ENCODE peak calls at places on chromosome 7, in nine cellular contexts. H, W, Z, G, X, L, I, M and T are unnamed samples.

GRCh38 chr7:5213286-5213645 is 23.2 kb downstream of the WIPI2 start:
- DNase-seq in H (no peak), W (no peak), Z (no peak), G (no peak), X (no peak), L (no peak), I (no peak), M (no peak), T (no peak)

GRCh38 chr7:157519798-157520244 is 183.0 kb downstream of the DNAJB6 start:
- DNase-seq in H (no peak), W (no peak), Z (no peak), G (no peak), X (no peak), L (no peak), I (no peak), M (no peak), T (no peak)

GRCh38 chr7:129471402-129471827 is 30.9 kb upstream of the SMKR1 start:
- DNase-seq in H (no peak), W (peak; percentile 16), Z (no peak), G (no peak), X (no peak), L (no peak), I (no peak), M (no peak), T (no peak)

GRCh38 chr7:77538186-77538907 is 1.3 kb downstream of the PTPN12 start:
- DNase-seq in H (peak; percentile 38), W (peak; percentile 96), Z (no peak), G (peak; percentile 65), X (no peak), L (peak; percentile 84), I (peak; percentile 74), M (peak; percentile 73), T (peak; percentile 88)

GRCh38 chr7:71429116-71429515 is 297.2 kb downstream of the GALNT17 start:
- DNase-seq in H (no peak), W (no peak), Z (no peak), G (no peak), X (no peak), L (no peak), I (no peak), M (no peak), T (no peak)

GRCh38 chr7:80634505-80634904 is 3.9 kb upstream of the CD36 start:
- DNase-seq in H (no peak), W (peak; percentile 91), Z (no peak), G (no peak), X (no peak), L (no peak), I (no peak), M (no peak), T (peak; percentile 29)

GRCh38 chr7:98021588-98022351 is 31.8 kb upstream of the OCM2 start:
- DNase-seq in H (peak; percentile 67), W (peak; percentile 74), Z (peak; percentile 83), G (peak; percentile 31), X (peak; percentile 18), L (peak; percentile 80), I (peak; percentile 91), M (peak; percentile 91), T (peak; percentile 79)

GRCh38 chr7:137454169-137455166 is 110.9 kb upstream of the PTN start:
- DNase-seq in H (no peak), W (peak; percentile 83), Z (no peak), G (no peak), X (peak; percentile 24), L (no peak), I (no peak), M (peak; percentile 57), T (peak; percentile 59)

GRCh38 chr7:135768467-135768866 is 19.9 kb upstream of the FAM180A start:
- DNase-seq in H (no peak), W (no peak), Z (no peak), G (no peak), X (no peak), L (no peak), I (no peak), M (no peak), T (peak; percentile 21)

GRCh38 chr7:114082934-114083647 is 164.3 kb upstream of the PPP1R3A start:
- DNase-seq in H (no peak), W (no peak), Z (no peak), G (no peak), X (no peak), L (peak; percentile 59), I (peak; percentile 58), M (peak; percentile 37), T (peak; percentile 12)

GRCh38 chr7:5629941-5630340 is 151.5 kb downstream of the RNF216 start:
- DNase-seq in H (no peak), W (peak; percentile 86), Z (peak; percentile 16), G (no peak), X (no peak), L (no peak), I (no peak), M (peak; percentile 16), T (peak; percentile 71)

GRCh38 chr7:36034020-36034419 is 119.0 kb upstream of the EEPD1 start:
- DNase-seq in H (no peak), W (peak; percentile 38), Z (no peak), G (no peak), X (no peak), L (no peak), I (no peak), M (no peak), T (no peak)

GRCh38 chr7:95537483-95537882 is 51.7 kb downstream of the ASB4 start:
- DNase-seq in H (no peak), W (no peak), Z (no peak), G (no peak), X (no peak), L (no peak), I (no peak), M (no peak), T (no peak)

GRCh38 chr7:5354460-5355279 is 69.0 kb downstream of the TNRC18 start:
- DNase-seq in H (no peak), W (peak; percentile 21), Z (no peak), G (no peak), X (no peak), L (peak; percentile 80), I (no peak), M (peak; percentile 99), T (no peak)

GRCh38 chr7:64871761-64872160 is 31.3 kb upstream of the ZNF273 start:
- DNase-seq in H (no peak), W (no peak), Z (no peak), G (no peak), X (no peak), L (no peak), I (no peak), M (peak; percentile 4), T (no peak)

GRCh38 chr7:157482011-157482410 is 145.2 kb downstream of the DNAJB6 start:
- DNase-seq in H (no peak), W (no peak), Z (no peak), G (no peak), X (no peak), L (no peak), I (no peak), M (no peak), T (no peak)

GRCh38 chr7:50682079-50682478 is 100.6 kb downstream of the GRB10 start:
- DNase-seq in H (no peak), W (no peak), Z (no peak), G (no peak), X (no peak), L (peak; percentile 72), I (no peak), M (no peak), T (no peak)

GRCh38 chr7:45874408-45875131 is 1.7 kb upstream of the CCDC201 start:
- DNase-seq in H (no peak), W (peak; percentile 82), Z (no peak), G (no peak), X (no peak), L (no peak), I (no peak), M (no peak), T (peak; percentile 8)

GRCh38 chr7:139118234-139118802 is 8.8 kb upstream of the ZC3HAV1 start:
- DNase-seq in H (peak; percentile 51), W (peak; percentile 85), Z (no peak), G (no peak), X (no peak), L (no peak), I (no peak), M (no peak), T (no peak)